ENCODE peak calls at places on chromosome 9, in nine cellular contexts. E is breast epithelium; Z is BE2C; Q is omental fat pad; V is thoracic aorta; J is Calu3; R is upper lobe of right lung; F is lower leg skin; U is CD8-positive, alpha-beta T cell. A is an unnamed sample.

GRCh38 chr9:37617837-37618236 is 25.4 kb upstream of the TOMM5 start:
- DNase-seq in J (no peak), Q (no peak), V (no peak), F (no peak), R (no peak), Z (no peak), U (no peak), E (no peak), A (no peak)

GRCh38 chr9:2281031-2281802 is 266.1 kb downstream of the SMARCA2 start:
- DNase-seq in Z (no peak), F (no peak), U (no peak), R (no peak), Q (no peak), V (no peak), E (no peak), J (peak), A (no peak)

GRCh38 chr9:37622462-37622861 is 28.3 kb upstream of the FRMPD1 start:
- DNase-seq in Q (no peak), U (no peak), R (no peak), J (no peak), Z (peak), F (no peak), V (no peak), E (no peak), A (no peak)

GRCh38 chr9:23821400-23822181 is 4.4 kb downstream of the ELAVL2 start:
- DNase-seq in F (no peak), R (peak), Q (no peak), E (no peak), U (no peak), V (no peak), Z (peak), J (no peak), A (no peak)

GRCh38 chr9:78026416-78026815 is 5.2 kb downstream of the GNAQ start:
- DNase-seq in Z (no peak), Q (no peak), U (no peak), J (no peak), R (no peak), V (no peak), F (no peak), E (no peak), A (no peak)

GRCh38 chr9:86645303-86645702 is 291.1 kb upstream of the TUT7 start:
- DNase-seq in R (no peak), F (peak), U (no peak), Q (no peak), J (no peak), E (no peak), V (no peak), Z (no peak), A (no peak)

GRCh38 chr9:37997636-37998374 is 71.2 kb downstream of the SHB start:
- DNase-seq in U (no peak), J (no peak), V (no peak), Z (peak), R (no peak), E (no peak), F (no peak), Q (no peak), A (no peak)

GRCh38 chr9:12737871-12738270 is 36.9 kb upstream of the LURAP1L start:
- DNase-seq in J (no peak), Q (no peak), F (no peak), Z (no peak), R (no peak), U (no peak), E (no peak), V (no peak), A (no peak)

GRCh38 chr9:128927731-128928411 is 7.1 kb downstream of the PHYHD1 start:
- DNase-seq in R (no peak), Z (peak), U (peak), E (peak), V (no peak), Q (no peak), F (no peak), J (peak), A (peak)

GRCh38 chr9:112809351-112809848 is 58.8 kb downstream of the SNX30 start:
- DNase-seq in F (no peak), R (no peak), U (no peak), Z (no peak), Q (no peak), J (no peak), E (no peak), V (no peak), A (no peak)

GRCh38 chr9:34659592-34660253 is 2.7 kb downstream of the CCL27 start:
- DNase-seq in F (no peak), Q (no peak), R (no peak), V (no peak), U (no peak), Z (no peak), E (no peak), J (no peak), A (no peak)

GRCh38 chr9:21933865-21934264 is 60.3 kb downstream of the CDKN2A start:
- DNase-seq in U (no peak), R (no peak), Z (no peak), V (no peak), E (no peak), Q (no peak), F (no peak), J (no peak), A (no peak)

GRCh38 chr9:17752021-17752420 is 173.2 kb downstream of the SH3GL2 start:
- DNase-seq in U (no peak), E (no peak), R (no peak), Q (no peak), F (no peak), V (no peak), J (no peak), Z (no peak), A (no peak)

GRCh38 chr9:111805841-111806241 is 11.1 kb upstream of the SHOC1 start:
- DNase-seq in Z (no peak), J (no peak), V (no peak), Q (no peak), R (no peak), E (no peak), F (no peak), U (no peak), A (no peak)

GRCh38 chr9:79154806-79155205 is 417.0 kb upstream of the TLE4 start:
- DNase-seq in V (no peak), U (no peak), J (no peak), F (no peak), R (no peak), Z (no peak), E (no peak), Q (no peak), A (no peak)

GRCh38 chr9:120711841-120712538 is 2.3 kb downstream of the MEGF9 start:
- DNase-seq in R (no peak), Z (no peak), V (no peak), U (no peak), E (no peak), Q (no peak), F (no peak), J (no peak), A (no peak)

GRCh38 chr9:81499021-81499454 is 190.3 kb downstream of the TLE1 start:
- DNase-seq in F (no peak), Z (no peak), U (no peak), R (no peak), J (no peak), V (peak), E (peak), Q (no peak), A (no peak)

GRCh38 chr9:126670270-126670669 is 56.5 kb downstream of the LMX1B start:
- DNase-seq in U (no peak), E (no peak), Q (no peak), V (no peak), Z (no peak), J (no peak), F (no peak), R (no peak), A (no peak)

GRCh38 chr9:29697011-29697410 is 2123.7 kb upstream of the C9orf72 start:
- DNase-seq in V (no peak), F (no peak), R (no peak), U (no peak), Q (no peak), E (no peak), J (no peak), Z (no peak), A (no peak)

GRCh38 chr9:6356904-6357303 is 28.7 kb downstream of the TPD52L3 start:
- DNase-seq in E (no peak), F (no peak), U (no peak), J (no peak), Q (no peak), R (no peak), V (no peak), Z (no peak), A (no peak)

GRCh38 chr9:22170162-22170932 is 161.2 kb upstream of the CDKN2B start:
- DNase-seq in E (no peak), J (no peak), R (no peak), Q (no peak), Z (no peak), U (no peak), V (no peak), F (no peak), A (no peak)

GRCh38 chr9:119216891-119217290 is 152.3 kb downstream of the BRINP1 start:
- DNase-seq in Z (no peak), Q (no peak), F (no peak), R (no peak), E (peak), J (no peak), U (peak), V (no peak), A (no peak)

GRCh38 chr9:11319477-11320060 is 706.8 kb upstream of the PTPRD start:
- DNase-seq in Q (no peak), R (no peak), F (no peak), J (no peak), Z (no peak), V (no peak), U (no peak), E (no peak), A (no peak)

GRCh38 chr9:116208417-116209232 is 55.0 kb downstream of the PAPPA start:
- DNase-seq in Q (no peak), R (no peak), F (no peak), Z (no peak), V (no peak), U (no peak), E (no peak), J (no peak), A (no peak)

GRCh38 chr9:123268240-123268949 is at the start of gene STRBP:
- DNase-seq in F (peak), V (peak), R (peak), Q (peak), J (peak), Z (peak), E (peak), U (peak), A (peak)
- TF ChIP-seq CTCF in F (no peak), V (no peak), R (no peak), Q (no peak), J (no peak), Z (no peak), E (no peak), U (no peak), A (no peak)

GRCh38 chr9:107486674-107487520 is 2.7 kb downstream of the KLF4 start:
- DNase-seq in R (no peak), E (no peak), U (no peak), Q (no peak), F (peak), J (no peak), V (no peak), Z (no peak), A (no peak)

GRCh38 chr9:107488400-107489143 is 997 bp downstream of the KLF4 start:
- DNase-seq in V (peak), F (peak), Z (peak), U (no peak), E (peak), Q (peak), R (peak), J (peak), A (peak)

GRCh38 chr9:107489144-107489673 is 360 bp downstream of the KLF4 start:
- DNase-seq in J (no peak), F (no peak), U (no peak), V (no peak), R (no peak), Z (no peak), Q (peak), E (no peak), A (no peak)

GRCh38 chr9:107489687-107490605 is at the start of gene KLF4:
- DNase-seq in E (peak), J (peak), U (peak), V (peak), F (peak), R (peak), Z (peak), Q (peak), A (peak)

DNA sequence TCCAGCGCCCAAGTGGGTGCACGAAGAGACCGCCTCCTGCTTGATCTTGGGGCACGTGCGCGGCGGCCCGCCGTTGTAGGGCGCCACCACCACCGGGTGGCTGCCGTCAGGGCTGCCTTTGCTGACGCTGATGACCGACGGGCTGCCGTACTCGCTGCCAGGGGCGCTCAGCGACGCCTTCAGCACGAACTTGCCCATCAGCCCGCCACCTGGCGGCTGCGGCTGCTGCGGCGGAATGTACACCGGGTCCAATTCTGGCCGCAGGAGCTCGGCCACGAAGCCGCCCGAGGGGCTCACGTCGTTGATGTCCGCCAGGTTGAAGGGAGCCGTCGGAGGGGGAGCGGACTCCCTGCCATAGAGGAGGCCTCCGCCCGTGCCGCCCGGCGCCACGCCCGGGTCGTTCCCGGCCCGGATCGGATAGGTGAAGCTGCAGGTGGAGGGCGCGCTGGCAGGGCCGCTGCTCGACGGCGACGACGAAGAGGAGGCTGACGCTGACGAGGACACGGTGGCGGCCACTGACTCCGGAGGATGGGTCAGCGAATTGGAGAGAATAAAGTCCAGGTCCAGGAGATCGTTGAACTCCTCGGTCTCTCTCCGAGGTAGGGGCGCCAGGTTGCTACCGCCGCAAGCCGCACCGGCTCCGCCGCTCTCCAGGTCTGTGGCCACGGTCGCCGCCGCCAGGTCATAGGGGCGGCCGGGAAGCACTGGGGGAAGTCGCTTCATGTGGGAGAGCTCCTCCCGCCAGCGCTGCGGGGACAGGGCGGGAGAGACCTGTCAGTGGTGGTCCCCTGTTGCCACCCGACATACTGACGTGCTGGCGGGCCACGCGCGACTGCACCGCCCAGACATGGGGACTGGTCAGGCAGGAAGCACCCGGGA is 1.8 kb downstream of the KLF4 start:
- DNase-seq in Z (peak), E (peak), F (peak), Q (no peak), R (peak), U (no peak), J (peak), V (no peak), A (no peak)
- TF ChIP-seq CTCF in Z (peak), E (peak), F (no peak), Q (no peak), R (peak), U (no peak), J (peak), V (peak), A (no peak)

DNA sequence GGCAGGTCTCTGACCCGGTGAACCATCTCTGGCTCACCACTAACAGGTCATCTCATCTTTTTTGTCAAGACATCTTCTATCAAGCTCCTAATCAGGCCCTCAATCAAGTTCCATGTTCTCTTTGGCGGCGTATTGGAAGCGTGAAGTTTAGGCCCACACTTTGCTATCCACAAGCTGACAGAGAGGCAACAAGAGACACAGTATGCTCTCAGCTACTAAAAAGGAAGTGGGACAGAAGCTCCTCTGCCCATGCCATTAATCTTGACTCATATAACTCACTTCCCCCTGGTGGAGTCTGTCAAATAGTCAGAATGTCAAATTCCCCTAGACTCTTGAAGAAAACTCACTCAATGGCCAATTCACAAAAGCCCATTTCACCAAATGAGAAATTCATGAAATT is 77.6 kb upstream of the TMC1 start:
- DNase-seq in F (no peak), V (no peak), J (no peak), R (no peak), U (no peak), Q (no peak), Z (no peak), E (no peak), A (no peak)
- TF ChIP-seq CTCF in F (no peak), V (no peak), J (no peak), R (peak), U (no peak), Q (no peak), Z (no peak), E (no peak), A (no peak)

GRCh38 chr9:134365115-134365596 is 38.9 kb downstream of the RXRA start:
- DNase-seq in U (no peak), F (no peak), Q (no peak), R (no peak), Z (no peak), E (no peak), J (no peak), V (no peak), A (no peak)

GRCh38 chr9:134366223-134367031 is 40.2 kb downstream of the RXRA start:
- DNase-seq in F (peak), E (peak), Z (peak), Q (peak), U (no peak), J (peak), V (peak), R (peak), A (no peak)

GRCh38 chr9:134363450-134363849 is 37.2 kb downstream of the RXRA start:
- DNase-seq in E (no peak), R (no peak), Q (no peak), V (no peak), J (no peak), Z (no peak), F (no peak), U (no peak), A (no peak)

GRCh38 chr9:134365791-134366222 is 39.6 kb downstream of the RXRA start:
- DNase-seq in V (no peak), Q (no peak), Z (peak), F (peak), R (no peak), J (no peak), U (no peak), E (peak), A (no peak)

GRCh38 chr9:134364391-134365114 is 38.3 kb downstream of the RXRA start:
- DNase-seq in R (no peak), F (no peak), J (no peak), E (no peak), V (no peak), Z (no peak), U (no peak), Q (no peak), A (no peak)
- TF ChIP-seq CTCF in R (peak), F (no peak), J (no peak), E (no peak), V (no peak), Z (peak), U (no peak), Q (no peak), A (no peak)

DNA sequence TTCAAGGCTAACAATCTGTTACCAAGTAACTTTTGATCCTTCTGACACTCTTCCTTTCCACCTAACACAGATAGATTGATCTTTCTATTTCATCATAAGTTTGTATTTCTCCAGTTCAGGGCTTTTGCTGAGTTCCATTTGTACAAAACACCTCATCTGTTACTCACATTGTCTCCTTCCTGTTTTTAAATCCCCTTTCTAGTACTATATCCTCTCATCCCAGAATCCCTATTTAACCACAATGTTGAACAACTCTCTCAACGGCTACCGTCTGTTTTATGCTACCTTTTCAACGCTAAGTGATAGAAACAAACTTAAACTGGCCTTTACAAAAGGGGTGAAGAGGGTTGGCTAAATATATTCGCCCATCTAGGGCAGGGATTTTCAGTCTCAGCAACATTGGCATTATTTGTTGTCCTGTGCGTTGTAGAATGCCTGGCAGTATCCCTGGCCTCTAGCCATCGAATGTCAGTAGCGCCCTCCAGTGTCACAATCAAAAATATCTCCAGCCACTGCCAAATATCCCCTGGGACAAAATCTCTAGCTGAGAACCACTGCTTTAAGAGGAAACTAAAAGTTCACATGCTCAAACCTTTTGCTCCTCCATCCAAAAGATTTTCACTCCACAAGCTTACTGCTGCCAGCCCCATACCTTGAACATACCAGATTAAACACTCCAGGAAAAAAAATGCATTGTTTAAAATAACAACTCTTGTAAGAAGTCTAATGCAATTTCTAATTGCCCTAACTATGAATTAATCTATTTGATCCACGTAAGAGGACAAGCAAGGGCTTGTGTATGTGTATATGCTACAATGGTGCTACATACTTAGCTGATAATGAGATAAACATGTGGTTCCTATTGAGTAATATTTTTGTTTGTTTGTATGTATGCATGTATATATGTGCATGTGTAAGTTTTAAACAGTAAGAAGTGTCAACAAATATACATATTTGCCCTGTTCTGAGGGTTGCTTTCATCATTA is 344.0 kb downstream of the PTPRD start:
- DNase-seq in U (no peak), F (no peak), E (no peak), V (no peak), Q (no peak), Z (no peak), J (peak), R (no peak), A (no peak)
- TF ChIP-seq CTCF in U (no peak), F (no peak), E (no peak), V (no peak), Q (no peak), Z (peak), J (no peak), R (peak), A (no peak)

A was measured in natural killer cell.